ENCODE peak calls at places on chromosomes 3 and 15, in five cellular contexts. One of them, this sample, is unnamed.

GRCh38 chr3:170321326-170322034 is 36.0 kb upstream of the SKIL start:
- DNase-seq in pancreas: no peak
- DNase-seq in mammary epithelial cell: peak; percentile 18
- DNase-seq in suprapubic skin: no peak
- DNase-seq in fibroblast of mammary gland: no peak
- DNase-seq in this sample: no peak

GRCh38 chr3:41041457-41041856 is 157.8 kb upstream of the CTNNB1 start:
- DNase-seq in pancreas: no peak
- DNase-seq in mammary epithelial cell: no peak
- DNase-seq in suprapubic skin: no peak
- DNase-seq in fibroblast of mammary gland: no peak
- DNase-seq in this sample: no peak

GRCh38 chr15:87760915-87761314 is 495.6 kb downstream of the NTRK3 start:
- DNase-seq in pancreas: no peak
- DNase-seq in mammary epithelial cell: no peak
- DNase-seq in suprapubic skin: no peak
- DNase-seq in fibroblast of mammary gland: no peak
- DNase-seq in this sample: no peak

GRCh38 chr15:88636039-88636438 is 2.8 kb upstream of the ISG20 start:
- DNase-seq in pancreas: no peak
- DNase-seq in mammary epithelial cell: no peak
- DNase-seq in suprapubic skin: no peak
- DNase-seq in fibroblast of mammary gland: no peak
- DNase-seq in this sample: no peak

GRCh38 chr15:32991544-32992192 is 202.8 kb downstream of the FMN1 start:
- DNase-seq in pancreas: no peak
- DNase-seq in mammary epithelial cell: no peak
- DNase-seq in suprapubic skin: no peak
- DNase-seq in fibroblast of mammary gland: no peak
- DNase-seq in this sample: no peak

GRCh38 chr3:179037361-179037760 is 34.2 kb downstream of the ZMAT3 start:
- DNase-seq in pancreas: peak; percentile 49
- DNase-seq in mammary epithelial cell: peak; percentile 94
- DNase-seq in suprapubic skin: no peak
- DNase-seq in fibroblast of mammary gland: peak; percentile 78
- DNase-seq in this sample: no peak

GRCh38 chr15:42704492-42704926 is 32.4 kb downstream of the CDAN1 start:
- DNase-seq in pancreas: no peak
- DNase-seq in mammary epithelial cell: peak; percentile 46
- DNase-seq in suprapubic skin: no peak
- DNase-seq in fibroblast of mammary gland: peak; percentile 71
- DNase-seq in this sample: peak; percentile 21

GRCh38 chr15:73982251-73982962 is 9.7 kb downstream of the STOML1 start:
- DNase-seq in pancreas: no peak
- DNase-seq in mammary epithelial cell: peak; percentile 79
- DNase-seq in suprapubic skin: peak; percentile 93
- DNase-seq in fibroblast of mammary gland: peak; percentile 93
- DNase-seq in this sample: peak; percentile 83

GRCh38 chr3:17175187-17175839 is 290.6 kb downstream of the PLCL2 start:
- DNase-seq in pancreas: no peak
- DNase-seq in mammary epithelial cell: peak; percentile 5
- DNase-seq in suprapubic skin: no peak
- DNase-seq in fibroblast of mammary gland: peak; percentile 84
- DNase-seq in this sample: peak; percentile 30

GRCh38 chr3:116005404-116005803 is 382.1 kb downstream of the GAP43 start:
- DNase-seq in pancreas: no peak
- DNase-seq in mammary epithelial cell: peak; percentile 95
- DNase-seq in suprapubic skin: no peak
- DNase-seq in fibroblast of mammary gland: peak; percentile 99
- DNase-seq in this sample: peak; percentile 99

GRCh38 chr15:78757636-78757905 is 53.7 kb downstream of the ADAMTS7 start:
- DNase-seq in pancreas: no peak
- DNase-seq in mammary epithelial cell: no peak
- DNase-seq in suprapubic skin: no peak
- DNase-seq in fibroblast of mammary gland: no peak
- DNase-seq in this sample: no peak

GRCh38 chr3:14274999-14275961 is 96.7 kb downstream of the LSM3 start:
- DNase-seq in pancreas: no peak
- DNase-seq in mammary epithelial cell: no peak
- DNase-seq in suprapubic skin: no peak
- DNase-seq in fibroblast of mammary gland: peak; percentile 28
- DNase-seq in this sample: no peak

GRCh38 chr3:58422756-58423324 is 10.8 kb downstream of the PDHB start:
- DNase-seq in pancreas: no peak
- DNase-seq in mammary epithelial cell: no peak
- DNase-seq in suprapubic skin: no peak
- DNase-seq in fibroblast of mammary gland: peak; percentile 38
- DNase-seq in this sample: no peak

GRCh38 chr15:88894819-88895767 is at the start of gene HAPLN3:
- DNase-seq in pancreas: no peak
- DNase-seq in mammary epithelial cell: peak; percentile 46
- DNase-seq in suprapubic skin: no peak
- DNase-seq in fibroblast of mammary gland: peak; percentile 36
- DNase-seq in this sample: no peak

GRCh38 chr15:35481992-35482391 is 64.0 kb downstream of the DPH6 start:
- DNase-seq in pancreas: no peak
- DNase-seq in mammary epithelial cell: peak; percentile 95
- DNase-seq in suprapubic skin: no peak
- DNase-seq in fibroblast of mammary gland: peak; percentile 68
- DNase-seq in this sample: peak; percentile 34

GRCh38 chr3:37608061-37608702 is 253.5 kb upstream of the CTDSPL start:
- DNase-seq in pancreas: no peak
- DNase-seq in mammary epithelial cell: peak; percentile 60
- DNase-seq in suprapubic skin: no peak
- DNase-seq in fibroblast of mammary gland: peak; percentile 52
- DNase-seq in this sample: no peak

GRCh38 chr3:18151199-18151598 is 273.9 kb downstream of the SATB1 start:
- DNase-seq in pancreas: no peak
- DNase-seq in mammary epithelial cell: no peak
- DNase-seq in suprapubic skin: no peak
- DNase-seq in fibroblast of mammary gland: no peak
- DNase-seq in this sample: no peak

GRCh38 chr3:188133646-188134045 is 20.3 kb upstream of the LPP start:
- DNase-seq in pancreas: no peak
- DNase-seq in mammary epithelial cell: no peak
- DNase-seq in suprapubic skin: no peak
- DNase-seq in fibroblast of mammary gland: peak; percentile 83
- DNase-seq in this sample: peak; percentile 91

GRCh38 chr3:4394048-4394447 is 73.0 kb downstream of the SUMF1 start:
- DNase-seq in pancreas: no peak
- DNase-seq in mammary epithelial cell: no peak
- DNase-seq in suprapubic skin: no peak
- DNase-seq in fibroblast of mammary gland: peak; percentile 35
- DNase-seq in this sample: peak; percentile 40

GRCh38 chr3:83317605-83318004 is 1556.2 kb upstream of the GBE1 start:
- DNase-seq in pancreas: no peak
- DNase-seq in mammary epithelial cell: no peak
- DNase-seq in suprapubic skin: no peak
- DNase-seq in fibroblast of mammary gland: no peak
- DNase-seq in this sample: no peak

GRCh38 chr15:89472785-89473256 is 23.6 kb downstream of the RHCG start:
- DNase-seq in pancreas: peak; percentile 75
- DNase-seq in mammary epithelial cell: peak; percentile 37
- DNase-seq in suprapubic skin: no peak
- DNase-seq in fibroblast of mammary gland: peak; percentile 55
- DNase-seq in this sample: peak; percentile 9

GRCh38 chr3:11567516-11568467 is 75.9 kb downstream of the VGLL4 start:
- DNase-seq in pancreas: no peak
- DNase-seq in mammary epithelial cell: peak; percentile 92
- DNase-seq in suprapubic skin: peak; percentile 80
- DNase-seq in fibroblast of mammary gland: peak; percentile 93
- DNase-seq in this sample: peak; percentile 81

GRCh38 chr3:101259485-101260341 is 60.7 kb downstream of the IMPG2 start:
- DNase-seq in pancreas: no peak
- DNase-seq in mammary epithelial cell: no peak
- DNase-seq in suprapubic skin: no peak
- DNase-seq in fibroblast of mammary gland: no peak
- DNase-seq in this sample: no peak

GRCh38 chr15:49155834-49156627 is 632 bp upstream of the COPS2 start:
- DNase-seq in pancreas: no peak
- DNase-seq in mammary epithelial cell: peak; percentile 12
- DNase-seq in suprapubic skin: no peak
- DNase-seq in fibroblast of mammary gland: peak; percentile 30
- DNase-seq in this sample: no peak

GRCh38 chr15:72962054-72962702 is 90.1 kb upstream of the NEO1 start:
- DNase-seq in pancreas: no peak
- DNase-seq in mammary epithelial cell: no peak
- DNase-seq in suprapubic skin: no peak
- DNase-seq in fibroblast of mammary gland: no peak
- DNase-seq in this sample: no peak

GRCh38 chr3:3165650-3166049 is 13.8 kb downstream of the CRBN start:
- DNase-seq in pancreas: no peak
- DNase-seq in mammary epithelial cell: no peak
- DNase-seq in suprapubic skin: no peak
- DNase-seq in fibroblast of mammary gland: no peak
- DNase-seq in this sample: no peak

GRCh38 chr15:43529141-43529540 is 11.7 kb downstream of the MAP1A start:
- DNase-seq in pancreas: no peak
- DNase-seq in mammary epithelial cell: no peak
- DNase-seq in suprapubic skin: no peak
- DNase-seq in fibroblast of mammary gland: no peak
- DNase-seq in this sample: no peak

GRCh38 chr15:40115670-40116093 is 7.0 kb upstream of the BMF start:
- DNase-seq in pancreas: peak; percentile 86
- DNase-seq in mammary epithelial cell: peak; percentile 42
- DNase-seq in suprapubic skin: peak; percentile 71
- DNase-seq in fibroblast of mammary gland: no peak
- DNase-seq in this sample: no peak

GRCh38 chr3:4411236-4411635 is 55.8 kb downstream of the SUMF1 start:
- DNase-seq in pancreas: no peak
- DNase-seq in mammary epithelial cell: no peak
- DNase-seq in suprapubic skin: no peak
- DNase-seq in fibroblast of mammary gland: no peak
- DNase-seq in this sample: no peak

GRCh38 chr15:44595656-44596510 is 58.9 kb downstream of the EIF3J start:
- DNase-seq in pancreas: no peak
- DNase-seq in mammary epithelial cell: no peak
- DNase-seq in suprapubic skin: no peak
- DNase-seq in fibroblast of mammary gland: no peak
- DNase-seq in this sample: no peak

GRCh38 chr3:186070123-186070522 is 38.8 kb downstream of the ETV5 start:
- DNase-seq in pancreas: no peak
- DNase-seq in mammary epithelial cell: no peak
- DNase-seq in suprapubic skin: no peak
- DNase-seq in fibroblast of mammary gland: no peak
- DNase-seq in this sample: no peak

GRCh38 chr15:29736012-29736744 is 86.1 kb downstream of the TJP1 start:
- DNase-seq in pancreas: no peak
- DNase-seq in mammary epithelial cell: no peak
- DNase-seq in suprapubic skin: no peak
- DNase-seq in fibroblast of mammary gland: no peak
- DNase-seq in this sample: no peak

GRCh38 chr15:29734917-29735572 is 87.2 kb downstream of the TJP1 start:
- DNase-seq in pancreas: no peak
- DNase-seq in mammary epithelial cell: no peak
- DNase-seq in suprapubic skin: no peak
- DNase-seq in fibroblast of mammary gland: peak; percentile 43
- DNase-seq in this sample: peak; percentile 87

GRCh38 chr15:29736745-29737023 is 85.6 kb downstream of the TJP1 start:
- DNase-seq in pancreas: no peak
- DNase-seq in mammary epithelial cell: peak; percentile 87
- DNase-seq in suprapubic skin: no peak
- DNase-seq in fibroblast of mammary gland: peak; percentile 52
- DNase-seq in this sample: peak; percentile 58

GRCh38 chr15:29740692-29741311 is 81.5 kb downstream of the TJP1 start:
- DNase-seq in pancreas: no peak
- DNase-seq in mammary epithelial cell: no peak
- DNase-seq in suprapubic skin: no peak
- DNase-seq in fibroblast of mammary gland: no peak
- DNase-seq in this sample: no peak
- TF ChIP-seq CTCF in pancreas: no peak
- TF ChIP-seq CTCF in mammary epithelial cell: peak; percentile 14
- TF ChIP-seq CTCF in suprapubic skin: no peak
- TF ChIP-seq CTCF in fibroblast of mammary gland: peak; percentile 12
- TF ChIP-seq CTCF in this sample: peak; percentile 43

DNA sequence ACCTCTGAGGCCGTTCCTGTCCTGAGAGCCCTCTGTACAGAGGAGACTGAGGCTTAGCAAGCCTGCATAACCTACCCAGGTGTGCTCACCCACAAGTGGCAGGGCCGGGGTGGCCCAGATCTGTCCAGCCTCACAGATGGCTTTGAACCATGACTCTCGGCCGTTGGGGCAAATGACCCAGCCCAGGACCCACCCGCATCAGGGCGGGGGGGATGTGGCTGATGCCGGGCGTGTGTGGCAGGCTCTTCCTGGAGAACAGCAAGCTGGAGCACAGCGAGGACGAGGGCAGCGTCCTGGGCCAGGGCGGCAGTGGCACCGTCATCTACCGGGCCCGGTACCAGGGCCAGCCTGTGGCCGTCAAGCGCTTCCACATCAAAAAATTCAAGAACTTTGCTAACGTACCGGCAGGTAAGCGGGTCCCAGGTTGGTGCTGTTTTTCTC is 133.5 kb downstream of the LRRK1 start:
- DNase-seq in pancreas: peak; percentile 44
- DNase-seq in mammary epithelial cell: no peak
- DNase-seq in suprapubic skin: peak; percentile 55
- DNase-seq in fibroblast of mammary gland: no peak
- DNase-seq in this sample: no peak
- H3K4me3 ChIP-seq in pancreas: no peak overlapping the region
- H3K4me3 ChIP-seq in mammary epithelial cell: no peak overlapping the region
- H3K4me3 ChIP-seq in suprapubic skin: no peak overlapping the region
- H3K4me3 ChIP-seq in fibroblast of mammary gland: no peak overlapping the region
- H3K4me3 ChIP-seq in this sample: no peak overlapping the region

GRCh38 chr15:80431635-80432034 is 27.5 kb downstream of the ARNT2 start:
- DNase-seq in pancreas: no peak
- DNase-seq in mammary epithelial cell: no peak
- DNase-seq in suprapubic skin: no peak
- DNase-seq in fibroblast of mammary gland: no peak
- DNase-seq in this sample: no peak
- TF ChIP-seq CTCF in pancreas: no peak
- TF ChIP-seq CTCF in mammary epithelial cell: no peak
- TF ChIP-seq CTCF in suprapubic skin: no peak
- TF ChIP-seq CTCF in fibroblast of mammary gland: no peak
- TF ChIP-seq CTCF in this sample: peak; percentile 12

DNA sequence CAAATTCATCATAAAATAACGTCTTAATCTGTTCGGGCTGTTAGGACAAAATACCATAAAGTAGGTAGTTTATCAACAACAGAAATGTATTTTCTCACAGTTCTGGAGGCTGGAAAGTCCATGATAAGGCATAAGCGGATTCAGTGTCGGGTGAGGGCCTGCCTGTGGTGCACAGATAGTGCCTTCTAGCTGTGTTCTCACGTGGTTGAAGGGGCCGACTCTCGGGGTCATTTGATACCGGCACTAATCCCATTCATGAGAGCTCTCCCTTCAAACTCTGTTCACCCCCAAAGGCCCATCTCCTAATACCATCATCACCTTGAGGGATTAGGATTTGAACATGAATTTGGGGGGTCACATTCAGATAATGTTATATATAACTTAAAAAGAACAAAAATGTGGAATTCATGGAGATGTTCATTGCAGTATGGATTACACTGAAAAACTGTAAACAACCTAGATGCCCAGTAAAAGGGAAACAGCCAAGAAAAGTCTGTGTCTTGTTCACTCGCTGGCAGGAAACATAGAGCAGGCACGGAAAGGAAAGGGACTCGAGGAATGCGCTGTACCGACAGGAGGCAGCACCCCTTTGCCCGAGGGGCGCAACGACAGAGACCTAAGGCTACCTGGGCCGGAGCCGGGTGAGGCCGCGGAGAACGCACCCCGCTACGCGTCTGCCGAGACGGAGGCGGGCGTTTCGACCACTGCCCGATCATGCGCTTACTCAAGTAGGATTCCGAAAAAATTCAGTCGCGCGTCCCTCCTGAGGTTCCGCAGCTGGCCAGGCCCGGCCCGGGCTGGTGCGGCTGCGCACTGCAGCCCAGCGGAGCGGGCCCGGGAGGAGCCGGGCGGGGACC is 1.1 kb upstream of the MAN2A2 start:
- DNase-seq in pancreas: peak; percentile 90
- DNase-seq in mammary epithelial cell: peak; percentile 85
- DNase-seq in suprapubic skin: peak; percentile 87
- DNase-seq in fibroblast of mammary gland: peak; percentile 66
- DNase-seq in this sample: no peak
- H3K4me3 ChIP-seq in pancreas: peak overlapping the region; percentile 82
- H3K4me3 ChIP-seq in mammary epithelial cell: peak overlapping the region; percentile 75
- H3K4me3 ChIP-seq in suprapubic skin: peak overlapping the region; percentile 67
- H3K4me3 ChIP-seq in fibroblast of mammary gland: peak overlapping the region; percentile 69
- H3K4me3 ChIP-seq in this sample: peak overlapping the region; percentile 60